ENCODE peak calls at places on chromosomes 1 and 21, in eight cellular contexts. Q, S, T, N, L, X, J and C are unnamed samples.

GRCh38 chr1:15476927-15477326 is 1.0 kb downstream of the CELA2B start:
- DNase-seq in Q (no peak), S (no peak), T (no peak), N (no peak), L (no peak), X (no peak), J (no peak), C (no peak)

GRCh38 chr21:28822882-28823335 is 169.8 kb downstream of the LTN1 start:
- DNase-seq in Q (no peak), S (no peak), T (no peak), N (no peak), L (peak), X (no peak), J (no peak), C (peak)

GRCh38 chr1:204573563-204573925 is 57.3 kb downstream of the MDM4 start:
- DNase-seq in Q (no peak), S (no peak), T (peak), N (no peak), L (no peak), X (peak), J (no peak), C (no peak)

GRCh38 chr1:232047473-232047872 is 420.9 kb downstream of the DISC1 start:
- DNase-seq in Q (no peak), S (no peak), T (peak), N (no peak), L (no peak), X (no peak), J (no peak), C (no peak)

GRCh38 chr1:2927393-2927792 is 93.9 kb upstream of the ACTRT2 start:
- DNase-seq in Q (no peak), S (no peak), T (no peak), N (no peak), L (no peak), X (no peak), J (no peak), C (no peak)

GRCh38 chr1:53729536-53730485 is 9.2 kb downstream of the GLIS1 start:
- DNase-seq in Q (no peak), S (no peak), T (no peak), N (no peak), L (no peak), X (no peak), J (no peak), C (no peak)

GRCh38 chr1:218741852-218742251 is 396.7 kb downstream of the TGFB2 start:
- DNase-seq in Q (no peak), S (no peak), T (no peak), N (no peak), L (no peak), X (no peak), J (no peak), C (no peak)

GRCh38 chr1:40650075-40650474 is 15.4 kb downstream of the RIMS3 start:
- DNase-seq in Q (peak), S (no peak), T (peak), N (no peak), L (no peak), X (no peak), J (no peak), C (no peak)

GRCh38 chr1:29569971-29570634 is 333.8 kb downstream of the PTPRU start:
- DNase-seq in Q (no peak), S (peak), T (no peak), N (no peak), L (peak), X (peak), J (no peak), C (peak)

GRCh38 chr1:36125129-36125991 is at the start of gene COL8A2:
- DNase-seq in Q (peak), S (no peak), T (no peak), N (peak), L (no peak), X (no peak), J (no peak), C (no peak)

GRCh38 chr21:26565546-26565945 is 7.5 kb downstream of the CYYR1 start:
- DNase-seq in Q (no peak), S (no peak), T (no peak), N (no peak), L (no peak), X (no peak), J (no peak), C (no peak)

GRCh38 chr1:1540015-1540816 is at the start of gene TMEM240:
- DNase-seq in Q (peak), S (peak), T (peak), N (peak), L (peak), X (no peak), J (peak), C (no peak)

GRCh38 chr1:31796707-31797106 is 19.1 kb downstream of the SPOCD1 start:
- DNase-seq in Q (no peak), S (no peak), T (no peak), N (peak), L (no peak), X (no peak), J (no peak), C (no peak)

GRCh38 chr1:110956586-110956985 is 7.1 kb downstream of the LRIF1 start:
- DNase-seq in Q (no peak), S (no peak), T (no peak), N (no peak), L (no peak), X (no peak), J (no peak), C (no peak)

GRCh38 chr1:206001476-206001888 is 1.7 kb downstream of the RAB7B start:
- DNase-seq in Q (no peak), S (peak), T (peak), N (no peak), L (peak), X (peak), J (no peak), C (peak)

GRCh38 chr1:212608956-212609700 is 567 bp downstream of the ATF3 start:
- DNase-seq in Q (peak), S (no peak), T (peak), N (peak), L (peak), X (no peak), J (peak), C (no peak)

GRCh38 chr1:21673277-21673780 is 4.2 kb upstream of the RAP1GAP start:
- DNase-seq in Q (no peak), S (no peak), T (no peak), N (peak), L (peak), X (no peak), J (no peak), C (peak)

GRCh38 chr1:247210062-247210385 is 38.2 kb upstream of the ZNF124 start:
- DNase-seq in Q (no peak), S (no peak), T (no peak), N (no peak), L (no peak), X (no peak), J (no peak), C (no peak)

GRCh38 chr1:15431571-15431948 is 6.7 kb upstream of the CTRC start:
- DNase-seq in Q (no peak), S (no peak), T (no peak), N (no peak), L (no peak), X (no peak), J (no peak), C (no peak)

GRCh38 chr1:117631761-117632160 is 25.9 kb downstream of the TENT5C start:
- DNase-seq in Q (no peak), S (no peak), T (no peak), N (no peak), L (no peak), X (no peak), J (no peak), C (no peak)

GRCh38 chr1:203351037-203351625 is at the start of gene FMOD:
- DNase-seq in Q (peak), S (no peak), T (peak), N (peak), L (peak), X (no peak), J (no peak), C (no peak)

GRCh38 chr1:42333662-42334239 is 1.3 kb downstream of the FOXJ3 start:
- DNase-seq in Q (peak), S (no peak), T (no peak), N (no peak), L (peak), X (no peak), J (no peak), C (no peak)

GRCh38 chr1:180204231-180204630 is 25.8 kb upstream of the LHX4 start:
- DNase-seq in Q (no peak), S (no peak), T (no peak), N (no peak), L (no peak), X (no peak), J (no peak), C (no peak)

GRCh38 chr1:24935615-24936484 is 5.8 kb upstream of the RUNX3 start:
- DNase-seq in Q (no peak), S (no peak), T (no peak), N (peak), L (no peak), X (no peak), J (no peak), C (no peak)

GRCh38 chr1:24933468-24933867 is 3.4 kb upstream of the RUNX3 start:
- DNase-seq in Q (no peak), S (no peak), T (no peak), N (peak), L (no peak), X (no peak), J (no peak), C (no peak)

GRCh38 chr1:24932725-24933294 is 2.7 kb upstream of the RUNX3 start:
- DNase-seq in Q (no peak), S (no peak), T (no peak), N (peak), L (no peak), X (no peak), J (no peak), C (no peak)

GRCh38 chr1:24935196-24935526 is 5.1 kb upstream of the RUNX3 start:
- DNase-seq in Q (no peak), S (no peak), T (no peak), N (peak), L (no peak), X (no peak), J (no peak), C (no peak)

GRCh38 chr1:24934300-24935195 is 4.5 kb upstream of the RUNX3 start:
- DNase-seq in Q (no peak), S (no peak), T (no peak), N (peak), L (no peak), X (no peak), J (no peak), C (no peak)
- H3K4me3 ChIP-seq in Q (no peak), S (no peak), T (no peak), N (no peak), L (no peak), X (no peak), J (no peak), C (no peak)

GRCh38 chr1:234611799-234612351 is 1.9 kb upstream of the IRF2BP2 start:
- DNase-seq in Q (peak), S (no peak), T (peak), N (peak), L (peak), X (no peak), J (peak), C (no peak)

GRCh38 chr1:234613128-234613875 is 3.3 kb upstream of the IRF2BP2 start:
- DNase-seq in Q (no peak), S (no peak), T (no peak), N (no peak), L (peak), X (no peak), J (no peak), C (no peak)

GRCh38 chr1:234613992-234614584 is 4.1 kb upstream of the IRF2BP2 start:
- DNase-seq in Q (no peak), S (no peak), T (no peak), N (no peak), L (peak), X (no peak), J (no peak), C (no peak)

GRCh38 chr1:234611153-234611798 is 1.3 kb upstream of the IRF2BP2 start:
- DNase-seq in Q (peak), S (no peak), T (peak), N (no peak), L (peak), X (no peak), J (no peak), C (no peak)

GRCh38 chr1:234612352-234613127 is 2.6 kb upstream of the IRF2BP2 start:
- DNase-seq in Q (peak), S (peak), T (peak), N (peak), L (peak), X (peak), J (peak), C (peak)
- TF ChIP-seq CTCF in Q (no peak), S (no peak), T (no peak), N (no peak), L (no peak), X (no peak), J (no peak), C (no peak)

DNA sequence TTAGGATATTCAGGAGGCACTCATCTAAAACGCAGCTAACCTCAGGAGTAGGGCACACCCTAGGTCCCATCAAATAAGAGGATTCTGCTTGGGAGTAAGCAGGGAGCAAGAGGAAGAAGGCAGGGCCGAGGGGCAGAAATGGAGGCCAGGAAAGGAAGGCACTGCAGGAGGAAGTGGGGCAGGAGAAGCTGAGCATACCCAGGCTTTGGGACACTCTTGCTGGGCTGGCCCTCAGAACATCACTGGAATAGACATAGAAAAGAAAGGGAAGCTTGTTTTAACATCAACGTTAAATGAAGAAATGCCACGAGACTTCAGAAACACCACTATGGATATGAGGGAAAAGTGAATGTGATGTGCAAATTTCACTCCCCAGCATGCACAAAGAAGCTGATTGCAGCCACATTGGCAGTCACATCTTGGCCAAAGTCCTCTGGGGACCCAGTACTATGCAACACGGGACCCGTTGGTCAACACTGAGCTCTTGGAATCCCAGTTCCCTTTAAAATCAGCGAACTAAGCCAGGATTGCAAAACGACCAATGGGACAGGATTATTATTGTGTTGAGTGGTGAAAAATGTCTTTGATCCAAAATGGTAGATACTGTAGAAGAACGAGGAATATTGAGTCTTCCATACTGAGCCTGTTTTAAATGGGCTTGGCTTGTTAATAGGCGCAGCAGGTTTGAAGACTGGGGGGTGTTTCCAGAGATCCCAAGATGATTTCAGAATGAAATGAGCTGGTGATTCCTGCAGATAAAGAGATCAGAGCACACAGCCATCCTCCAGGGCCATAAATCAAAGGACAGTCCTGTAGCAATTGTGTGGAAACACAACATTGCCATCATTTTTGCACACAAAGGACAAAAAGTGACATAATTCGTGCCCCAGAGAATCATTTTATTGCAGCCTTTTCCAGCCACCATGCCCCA is 152.4 kb downstream of the TOMM20 start:
- DNase-seq in Q (no peak), S (no peak), T (no peak), N (no peak), L (no peak), X (no peak), J (no peak), C (no peak)
- H3K4me3 ChIP-seq in Q (no peak), S (no peak), T (no peak), N (no peak), L (no peak), X (no peak), J (no peak), C (no peak)

GRCh38 chr1:208728815-208729214 is 484.6 kb upstream of the PLXNA2 start:
- DNase-seq in Q (no peak), S (no peak), T (peak), N (no peak), L (no peak), X (no peak), J (no peak), C (no peak)

GRCh38 chr1:208737922-208738321 is 493.7 kb upstream of the PLXNA2 start:
- DNase-seq in Q (no peak), S (no peak), T (no peak), N (no peak), L (no peak), X (no peak), J (no peak), C (no peak)

GRCh38 chr1:208731976-208732821 is 488.0 kb upstream of the PLXNA2 start:
- DNase-seq in Q (peak), S (no peak), T (peak), N (no peak), L (no peak), X (peak), J (no peak), C (no peak)
- TF ChIP-seq CTCF in Q (no peak), S (no peak), T (no peak), N (no peak), L (no peak), X (no peak), J (no peak), C (no peak)

DNA sequence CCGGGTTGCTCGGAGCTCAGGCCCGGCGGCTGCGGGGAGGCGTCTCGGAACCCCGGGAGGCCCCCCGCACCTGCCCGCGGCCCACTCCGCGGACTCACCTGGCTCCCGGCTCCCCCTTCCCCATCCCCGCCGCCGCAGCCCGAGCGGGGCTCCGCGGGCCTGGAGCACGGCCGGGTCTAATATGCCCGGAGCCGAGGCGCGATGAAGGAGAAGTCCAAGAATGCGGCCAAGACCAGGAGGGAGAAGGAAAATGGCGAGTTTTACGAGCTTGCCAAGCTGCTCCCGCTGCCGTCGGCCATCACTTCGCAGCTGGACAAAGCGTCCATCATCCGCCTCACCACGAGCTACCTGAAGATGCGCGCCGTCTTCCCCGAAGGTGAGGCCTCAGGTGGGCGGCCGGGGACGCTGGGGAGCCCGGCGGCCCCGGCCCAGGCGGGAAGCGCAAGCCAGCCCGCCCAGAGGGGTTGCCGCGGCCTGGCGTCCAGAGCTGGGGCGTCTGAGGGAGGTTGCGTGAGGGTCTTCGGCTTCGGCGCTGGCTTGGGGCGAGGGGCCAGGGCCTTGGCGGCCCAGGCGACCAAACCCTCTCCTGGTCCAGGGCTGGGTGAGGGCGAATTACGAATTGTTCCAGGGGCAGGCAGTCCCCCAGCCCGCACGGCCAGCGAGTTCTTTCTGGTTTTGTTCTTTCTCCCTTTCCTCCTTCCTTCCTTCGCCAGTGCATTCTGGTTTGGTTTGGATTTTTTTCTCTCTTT is 805 bp downstream of the SIM2 start:
- DNase-seq in Q (peak), S (no peak), T (no peak), N (no peak), L (no peak), X (no peak), J (no peak), C (no peak)
- H3K4me3 ChIP-seq in Q (peak), S (no peak), T (peak), N (peak), L (peak), X (peak), J (no peak), C (peak)

GRCh38 chr1:164625004-164625617 is 66.1 kb downstream of the PBX1 start:
- DNase-seq in Q (no peak), S (no peak), T (no peak), N (no peak), L (no peak), X (no peak), J (no peak), C (no peak)
- TF ChIP-seq CTCF in Q (peak), S (peak), T (no peak), N (peak), L (peak), X (peak), J (no peak), C (peak)

GRCh38 chr1:27934818-27935549 is at the start of gene SMPDL3B:
- DNase-seq in Q (peak), S (no peak), T (peak), N (no peak), L (peak), X (peak), J (no peak), C (no peak)
- H3K4me3 ChIP-seq in Q (peak), S (peak), T (peak), N (no peak), L (no peak), X (peak), J (peak), C (no peak)

DNA sequence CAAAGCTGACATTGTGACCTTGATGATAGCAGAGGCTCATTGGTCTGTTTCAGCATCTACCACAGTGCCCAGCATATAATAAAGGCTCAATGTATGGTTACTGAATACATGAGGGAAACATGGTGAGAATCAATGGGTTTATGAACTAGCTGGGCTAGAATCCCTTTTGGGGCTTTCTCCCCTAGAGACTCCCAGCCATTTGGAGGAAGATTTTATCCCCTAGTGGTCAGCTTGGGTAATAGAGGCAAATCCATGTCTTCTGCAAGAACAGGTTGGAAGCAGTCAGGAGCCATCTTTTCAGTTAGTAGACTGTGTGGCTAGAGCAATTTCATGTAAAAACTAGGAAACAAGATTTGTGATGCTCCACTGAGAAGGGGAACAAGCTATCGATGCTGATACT is 15.8 kb upstream of the REG4 start:
- DNase-seq in Q (peak), S (no peak), T (no peak), N (no peak), L (no peak), X (no peak), J (no peak), C (no peak)
- TF ChIP-seq CTCF in Q (peak), S (peak), T (peak), N (no peak), L (peak), X (peak), J (no peak), C (peak)

GRCh38 chr1:109198043-109198695 is 15.5 kb upstream of the SARS1 start:
- DNase-seq in Q (no peak), S (peak), T (no peak), N (no peak), L (peak), X (peak), J (no peak), C (peak)
- H3K4me3 ChIP-seq in Q (no peak), S (no peak), T (no peak), N (no peak), L (no peak), X (no peak), J (no peak), C (no peak)